ENCODE peak calls at places on chromosomes 13 and 19, in seven cellular contexts. E, P, G, T, D, L and V are unnamed samples.

GRCh38 chr13:45180713-45181601 is 19.9 kb downstream of the KCTD4 start:
- DNase-seq in P (no peak), G (no peak), E (peak; percentile 46), L (no peak), D (no peak), T (no peak), V (no peak)

GRCh38 chr13:40251343-40252032 is 415.0 kb downstream of the FOXO1 start:
- DNase-seq in P (no peak), T (peak; percentile 42), G (no peak), D (no peak), E (no peak), L (no peak), V (no peak)

GRCh38 chr13:74230984-74231443 is 96.8 kb upstream of the KLF12 start:
- DNase-seq in L (no peak), E (no peak), G (no peak), T (no peak), P (no peak), D (no peak), V (no peak)

GRCh38 chr13:98187155-98187726 is 10.2 kb upstream of the RNF113B start:
- DNase-seq in G (no peak), P (no peak), D (no peak), T (no peak), L (no peak), E (no peak), V (no peak)

GRCh38 chr19:3178973-3179738 is 587 bp downstream of the S1PR4 start:
- DNase-seq in D (peak; percentile 47), P (no peak), T (no peak), L (peak; percentile 25), G (no peak), E (no peak), V (no peak)

GRCh38 chr13:85260896-85261295 is 538.3 kb downstream of the SLITRK6 start:
- DNase-seq in P (peak; percentile 76), T (no peak), E (no peak), D (no peak), L (no peak), G (no peak), V (no peak)

GRCh38 chr13:24050292-24050711 is 110.2 kb upstream of the SPATA13 start:
- DNase-seq in E (peak; percentile 86), P (no peak), D (no peak), L (peak; percentile 55), T (peak; percentile 51), G (no peak), V (no peak)

GRCh38 chr19:41696402-41697197 is 8.5 kb upstream of the CEACAM7 start:
- DNase-seq in G (no peak), L (peak; percentile 14), D (peak; percentile 35), P (no peak), T (no peak), E (no peak), V (no peak)

GRCh38 chr19:35362261-35363000 is 4.2 kb downstream of the FFAR3 start:
- DNase-seq in L (no peak), E (no peak), D (no peak), P (no peak), T (no peak), G (no peak), V (no peak)

GRCh38 chr19:38665950-38666661 is 18.7 kb downstream of the ACTN4 start:
- DNase-seq in T (peak; percentile 71), E (peak; percentile 51), P (peak; percentile 99), D (peak; percentile 91), G (peak; percentile 90), L (peak; percentile 48), V (peak; percentile 79)

GRCh38 chr19:40281381-40282208 is 3.5 kb downstream of the AKT2 start:
- DNase-seq in G (no peak), T (no peak), D (no peak), E (no peak), L (no peak), P (no peak), V (no peak)

GRCh38 chr13:86870388-86870966 is 800.7 kb upstream of the SLITRK5 start:
- DNase-seq in P (peak; percentile 21), G (no peak), D (no peak), T (peak; percentile 27), L (peak; percentile 51), E (peak; percentile 43), V (no peak)

GRCh38 chr13:59103004-59103768 is 1060.5 kb downstream of the DIAPH3 start:
- DNase-seq in L (no peak), T (peak; percentile 86), E (peak; percentile 77), G (no peak), P (no peak), D (no peak), V (no peak)

GRCh38 chr13:22836475-22836874 is 344.3 kb upstream of the SGCG start:
- DNase-seq in L (no peak), G (no peak), E (no peak), P (no peak), T (no peak), D (no peak), V (no peak)
- H2BK5ac ChIP-seq in L (no peak overlapping the region), G (no peak overlapping the region), E (no peak overlapping the region), P (no peak overlapping the region), T (no peak overlapping the region), D (no peak overlapping the region), V (no peak overlapping the region)

GRCh38 chr19:28956971-28957370 is 256.0 kb downstream of the UQCRFS1 start:
- DNase-seq in P (no peak), D (no peak), E (no peak), L (peak; percentile 68), G (no peak), T (no peak), V (no peak)
- H2BK5ac ChIP-seq in P (no peak overlapping the region), D (no peak overlapping the region), E (no peak overlapping the region), L (no peak overlapping the region), G (no peak overlapping the region), T (peak overlapping the region; percentile 53), V (no peak overlapping the region)

DNA sequence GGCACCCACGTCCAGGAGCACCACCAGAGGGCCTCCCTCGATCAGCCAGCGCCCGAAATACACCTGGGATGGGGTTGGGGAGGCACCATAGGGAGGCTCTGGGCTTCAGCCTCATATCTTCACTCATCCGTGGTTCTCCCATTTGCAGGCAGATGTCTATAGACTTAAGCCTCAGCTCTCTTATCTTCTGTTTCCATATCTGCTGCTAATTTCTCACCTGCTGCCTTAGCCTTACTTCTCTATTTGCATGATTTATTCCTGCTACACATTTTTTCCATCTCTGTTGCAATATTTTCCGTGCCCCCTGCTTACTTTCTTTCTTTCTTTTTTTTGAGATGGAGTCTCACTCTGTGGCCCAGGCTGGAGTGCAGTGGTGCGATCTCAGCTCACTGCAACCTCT is 5.8 kb downstream of the GYS1 start:
- DNase-seq in G (no peak), P (peak; percentile 16), D (no peak), T (no peak), E (no peak), L (no peak), V (no peak)
- H2BK5ac ChIP-seq in G (no peak overlapping the region), P (no peak overlapping the region), D (no peak overlapping the region), T (no peak overlapping the region), E (no peak overlapping the region), L (no peak overlapping the region), V (no peak overlapping the region)

GRCh38 chr13:95100525-95101121 is 200.6 kb downstream of the ABCC4 start:
- DNase-seq in L (no peak), D (no peak), P (no peak), G (peak; percentile 74), T (peak; percentile 72), E (peak; percentile 77), V (no peak)

GRCh38 chr13:95099541-95099940 is 201.7 kb downstream of the ABCC4 start:
- DNase-seq in G (no peak), P (no peak), T (peak; percentile 46), L (no peak), D (no peak), E (peak; percentile 28), V (no peak)

GRCh38 chr13:95098916-95099315 is 202.3 kb downstream of the ABCC4 start:
- DNase-seq in P (no peak), D (no peak), L (no peak), G (no peak), E (no peak), T (no peak), V (no peak)
- H2BK5ac ChIP-seq in P (no peak overlapping the region), D (no peak overlapping the region), L (no peak overlapping the region), G (no peak overlapping the region), E (no peak overlapping the region), T (no peak overlapping the region), V (no peak overlapping the region)

GRCh38 chr19:50688766-50689165 is 30.8 kb downstream of the SHANK1 start:
- DNase-seq in T (no peak), G (no peak), L (no peak), D (no peak), E (no peak), P (no peak), V (no peak)

GRCh38 chr19:50693064-50693975 is 26.3 kb downstream of the SHANK1 start:
- DNase-seq in D (no peak), L (no peak), T (no peak), G (no peak), P (no peak), E (no peak), V (peak; percentile 72)

GRCh38 chr19:50694815-50695145 is 24.8 kb downstream of the SHANK1 start:
- DNase-seq in T (no peak), G (no peak), E (no peak), P (no peak), D (no peak), L (no peak), V (no peak)

GRCh38 chr19:50686310-50687032 is 33.1 kb downstream of the SHANK1 start:
- DNase-seq in P (no peak), G (no peak), L (no peak), T (no peak), D (no peak), E (no peak), V (no peak)

GRCh38 chr19:50690439-50690838 is 29.2 kb downstream of the SHANK1 start:
- DNase-seq in D (no peak), G (no peak), E (no peak), P (no peak), L (no peak), T (no peak), V (no peak)
- H2BK5ac ChIP-seq in D (no peak overlapping the region), G (no peak overlapping the region), E (no peak overlapping the region), P (no peak overlapping the region), L (no peak overlapping the region), T (no peak overlapping the region), V (no peak overlapping the region)

GRCh38 chr19:10049626-10050025 is 36.3 kb downstream of the RDH8 start:
- DNase-seq in T (no peak), P (no peak), G (no peak), L (no peak), E (no peak), D (no peak), V (no peak)

GRCh38 chr19:10043286-10043927 is 30.1 kb downstream of the RDH8 start:
- DNase-seq in G (peak; percentile 50), P (peak; percentile 72), T (peak; percentile 62), L (peak; percentile 3), E (peak; percentile 33), D (no peak), V (no peak)

GRCh38 chr19:10044390-10044789 is 31.1 kb downstream of the RDH8 start:
- DNase-seq in D (no peak), P (no peak), E (no peak), G (no peak), T (no peak), L (no peak), V (no peak)

GRCh38 chr19:10045371-10045770 is 32.1 kb downstream of the RDH8 start:
- DNase-seq in D (no peak), G (no peak), P (no peak), T (no peak), E (no peak), L (no peak), V (no peak)
- H2BK5ac ChIP-seq in D (no peak overlapping the region), G (no peak overlapping the region), P (no peak overlapping the region), T (no peak overlapping the region), E (no peak overlapping the region), L (no peak overlapping the region), V (no peak overlapping the region)